ENCODE peak calls at places on chromosomes 4 and X, in four cellular contexts. V, H, X and E are unnamed samples.

GRCh38 chrX:17535229-17535628 is 160.2 kb downstream of the NHS start:
- DNase-seq in V (no peak), H (no peak), X (peak), E (no peak)

GRCh38 chr4:146742416-146742815 is 103.7 kb downstream of the POU4F2 start:
- DNase-seq in X (no peak), V (no peak), H (no peak), E (no peak)

GRCh38 chr4:138696771-138697170 is 318.8 kb upstream of the NOCT start:
- DNase-seq in V (no peak), X (no peak), H (no peak), E (no peak)

GRCh38 chrX:18810416-18810815 is 103.0 kb downstream of the PPEF1 start:
- DNase-seq in V (no peak), H (no peak), X (no peak), E (no peak)

GRCh38 chr4:177128306-177128705 is 181.4 kb upstream of the NEIL3 start:
- DNase-seq in V (no peak), H (no peak), X (no peak), E (no peak)

GRCh38 chr4:133596459-133596858 is 447.4 kb downstream of the PCDH10 start:
- DNase-seq in X (no peak), H (no peak), V (no peak), E (no peak)

GRCh38 chr4:159206427-159206871 is 103.6 kb downstream of the RAPGEF2 start:
- DNase-seq in X (no peak), H (no peak), V (no peak), E (no peak)

GRCh38 chr4:63563288-63564014 is 845.8 kb downstream of the TECRL start:
- DNase-seq in H (no peak), X (no peak), V (no peak), E (no peak)

GRCh38 chrX:50812995-50813842 is 775 bp downstream of the SHROOM4 start:
- DNase-seq in V (no peak), X (peak), H (peak), E (peak)

GRCh38 chr4:129545599-129546278 is 449.8 kb downstream of the C4orf33 start:
- DNase-seq in X (no peak), V (no peak), H (peak), E (peak)

GRCh38 chr4:41438564-41438963 is 99.4 kb upstream of the LIMCH1 start:
- DNase-seq in V (no peak), X (peak), H (no peak), E (no peak)

GRCh38 chr4:66298596-66298995 is 628.3 kb upstream of the EPHA5 start:
- DNase-seq in H (no peak), X (no peak), V (no peak), E (no peak)

GRCh38 chrX:11254417-11255109 is 38.6 kb upstream of the AMELX start:
- DNase-seq in V (no peak), X (no peak), H (no peak), E (no peak)

GRCh38 chrX:105229146-105229545 is 8.7 kb upstream of the TEX13A start:
- DNase-seq in H (no peak), X (no peak), V (no peak), E (no peak)

GRCh38 chrX:154750301-154751120 is at the start of gene GAB3:
- DNase-seq in H (no peak), X (peak), V (peak), E (no peak)

GRCh38 chr4:26088433-26088928 is 174.5 kb downstream of the SMIM20 start:
- DNase-seq in X (no peak), V (peak), H (no peak), E (no peak)

GRCh38 chr4:16967722-16968121 is 69.3 kb upstream of the LDB2 start:
- DNase-seq in V (no peak), X (no peak), H (peak), E (peak)

GRCh38 chr4:123790681-123791080 is 394.1 kb downstream of the SPRY1 start:
- DNase-seq in X (no peak), H (no peak), V (no peak), E (no peak)

GRCh38 chr4:117983541-117984451 is 50.5 kb upstream of the NDST3 start:
- DNase-seq in H (no peak), V (no peak), X (no peak), E (no peak)

GRCh38 chr4:20272411-20272872 is 20.7 kb downstream of the SLIT2 start:
- DNase-seq in X (no peak), H (no peak), V (no peak), E (no peak)

GRCh38 chr4:117893207-117893606 is 141.1 kb upstream of the NDST3 start:
- DNase-seq in V (no peak), X (no peak), H (no peak), E (no peak)

GRCh38 chrX:102840871-102841705 is 96.0 kb upstream of the RAB40AL start:
- DNase-seq in X (no peak), V (no peak), H (no peak), E (no peak)

GRCh38 chr4:1297456-1298325 is 8.0 kb downstream of the MAEA start:
- DNase-seq in X (no peak), H (no peak), V (no peak), E (no peak)

GRCh38 chr4:41256740-41257256 is at the start of gene UCHL1:
- DNase-seq in V (no peak), X (peak), H (peak), E (peak)

GRCh38 chr4:6785572-6785925 is 3.0 kb downstream of the KIAA0232 start:
- DNase-seq in X (no peak), V (no peak), H (no peak), E (no peak)

GRCh38 chr4:82898322-82899243 is 2.0 kb upstream of the THAP9 start:
- DNase-seq in H (peak), X (no peak), V (peak), E (no peak)

GRCh38 chrX:39577976-39578962 is 519.5 kb downstream of the BCOR start:
- DNase-seq in H (peak), V (peak), X (no peak), E (peak)

GRCh38 chr4:1312821-1313640 is 23.3 kb downstream of the MAEA start:
- DNase-seq in H (no peak), V (no peak), X (no peak), E (no peak)

GRCh38 chr4:129428454-129428853 is 332.5 kb downstream of the C4orf33 start:
- DNase-seq in X (no peak), V (no peak), H (no peak), E (no peak)

GRCh38 chrX:135740683-135741149 is 27.3 kb downstream of the CT45A3 start:
- DNase-seq in X (peak), V (no peak), H (no peak), E (no peak)

GRCh38 chrX:119455264-119455663 is 13.0 kb upstream of the SLC25A5 start:
- DNase-seq in V (no peak), H (no peak), X (no peak), E (no peak)

GRCh38 chrX:71581210-71581609 is 3.0 kb downstream of the GCNA start:
- DNase-seq in H (no peak), X (no peak), V (no peak), E (no peak)

GRCh38 chrX:143455045-143455444 is 62.2 kb downstream of the SPANXN3 start:
- DNase-seq in X (no peak), H (no peak), V (no peak), E (no peak)

GRCh38 chr4:74109894-74110605 is 11.1 kb upstream of the CXCL2 start:
- DNase-seq in X (no peak), H (no peak), V (no peak), E (no peak)

GRCh38 chrX:13131511-13132137 is 87.2 kb upstream of the FAM9C start:
- DNase-seq in V (peak), X (peak), H (no peak), E (no peak)

GRCh38 chr4:86950835-86951525 is 16.2 kb downstream of the AFF1 start:
- DNase-seq in H (no peak), X (peak), V (no peak), E (no peak)

GRCh38 chr4:71882113-71882512 is 98.2 kb upstream of the GC start:
- DNase-seq in V (no peak), X (no peak), H (no peak), E (no peak)

GRCh38 chrX:52576946-52577345 is 60.1 kb upstream of the XAGE1B start:
- DNase-seq in V (no peak), H (no peak), X (no peak), E (no peak)